ENCODE peak calls at places on chromosomes 1 and 21, in five cellular contexts. V is stimulated activated CD8-positive, alpha-beta memory T cell treated with anti-CD3 and anti-CD28 coated beads, Interleukin-4, amount 100 ng/mL, for 4 hours; D is GM06990; P is T follicular helper cell; C is sigmoid colon. H is an unnamed sample.
A peak's percentile ranks its signal among the peaks of the same experiment; 100 is the strongest.

GRCh38 chr1:209527372-209527771 is 56.1 kb upstream of the CAMK1G start:
- DNase-seq in V (no peak), D (no peak), P (no peak), C (no peak), H (no peak)

GRCh38 chr1:20732071-20732587 is 374 bp downstream of the SH2D5 start:
- DNase-seq in V (no peak), D (peak; percentile 61), P (peak; percentile 34), C (no peak), H (no peak)

GRCh38 chr1:40917995-40918711 is 56.0 kb upstream of the CITED4 start:
- DNase-seq in V (no peak), D (no peak), P (no peak), C (peak; percentile 33), H (no peak)

GRCh38 chr1:48439380-48439779 is 32.6 kb downstream of the SPATA6 start:
- DNase-seq in V (no peak), D (no peak), P (no peak), C (no peak), H (no peak)

GRCh38 chr1:169102567-169102966 is 3.9 kb upstream of the ATP1B1 start:
- DNase-seq in V (no peak), D (no peak), P (no peak), C (no peak), H (no peak)

GRCh38 chr21:15592271-15592860 is 137.4 kb upstream of the USP25 start:
- DNase-seq in V (no peak), D (no peak), P (no peak), C (no peak), H (no peak)

GRCh38 chr1:53508991-53509663 is 49.9 kb downstream of the DMRTB1 start:
- DNase-seq in V (no peak), D (no peak), P (no peak), C (no peak), H (no peak)

GRCh38 chr1:27576846-27577245 is 27.1 kb downstream of the AHDC1 start:
- DNase-seq in V (no peak), D (no peak), P (no peak), C (no peak), H (no peak)

GRCh38 chr1:167230437-167230836 is 9.8 kb downstream of the POU2F1 start:
- DNase-seq in V (no peak), D (no peak), P (no peak), C (no peak), H (no peak)